ENCODE peak calls at places on chromosomes 7 and 10, in eight cellular contexts. D is EL; F is progenitor cell of endocrine pancreas; M is fibroblast of villous mesenchyme; I is transverse colon; O is OCI-M1; K is keratinocyte; R is stimulated activated CD4-positive, alpha-beta T cell treated with anti-CD3 and anti-CD28 coated beads, Interleukin-2, amount 100 ng/mL, for 24 hours. B is an unnamed sample.

GRCh38 chr10:95121904-95122303 is 52.6 kb upstream of the CYP2C8 start:
- DNase-seq in M (peak), K (no peak), I (no peak), F (no peak), O (no peak), R (no peak), D (no peak), B (no peak)

GRCh38 chr7:40483630-40484029 is 348.8 kb downstream of the SUGCT start:
- DNase-seq in R (no peak), M (no peak), D (no peak), I (no peak), O (peak), K (no peak), F (no peak), B (no peak)

GRCh38 chr10:69801094-69801433 is 642 bp upstream of the COL13A1 start:
- DNase-seq in D (peak), O (peak), K (peak), F (peak), M (peak), I (peak), R (peak), B (peak)

GRCh38 chr7:13327669-13328068 is 640.2 kb downstream of the ARL4A start:
- DNase-seq in M (no peak), F (no peak), K (no peak), R (no peak), I (no peak), O (no peak), D (no peak), B (no peak)

GRCh38 chr10:21926949-21927348 is 76.6 kb downstream of the DNAJC1 start:
- DNase-seq in O (peak), R (no peak), F (no peak), I (no peak), D (peak), K (peak), M (peak), B (no peak)

GRCh38 chr10:35409094-35409582 is 72.8 kb downstream of the CCNY start:
- DNase-seq in F (no peak), M (peak), O (no peak), R (no peak), D (peak), K (peak), I (no peak), B (no peak)

GRCh38 chr10:16644146-16644545 is 122.5 kb upstream of the C1QL3 start:
- DNase-seq in F (no peak), M (peak), I (no peak), D (peak), K (peak), R (no peak), O (peak), B (no peak)

GRCh38 chr7:64574481-64575159 is 11.7 kb upstream of the ZNF680 start:
- DNase-seq in R (no peak), K (no peak), I (no peak), O (peak), M (peak), D (peak), F (no peak), B (no peak)

GRCh38 chr7:74318043-74318442 is 28.8 kb downstream of the CLIP2 start:
- DNase-seq in I (no peak), K (no peak), D (no peak), R (no peak), O (no peak), F (no peak), M (no peak), B (no peak)

GRCh38 chr7:117068511-117069155 is 115.3 kb downstream of the ST7 start:
- DNase-seq in R (no peak), O (no peak), K (no peak), F (no peak), I (no peak), D (no peak), M (no peak), B (no peak)

GRCh38 chr7:100016209-100016901 is 959 bp downstream of the ZKSCAN1 start:
- DNase-seq in D (peak), K (no peak), F (no peak), R (no peak), I (peak), M (peak), O (no peak), B (no peak)

GRCh38 chr7:44073664-44074348 is 8.4 kb upstream of the PGAM2 start:
- DNase-seq in O (no peak), R (no peak), I (peak), K (peak), D (peak), M (peak), F (no peak), B (peak)

GRCh38 chr7:30246392-30246791 is 38.0 kb upstream of the ZNRF2 start:
- DNase-seq in O (no peak), F (no peak), M (no peak), D (no peak), R (no peak), I (no peak), K (no peak), B (no peak)

GRCh38 chr10:127527891-127528290 is 21.2 kb upstream of the NPS start:
- DNase-seq in O (no peak), M (no peak), D (no peak), K (no peak), F (no peak), I (no peak), R (no peak), B (no peak)

GRCh38 chr10:122054046-122055025 is 65.4 kb downstream of the TACC2 start:
- DNase-seq in I (peak), D (peak), O (peak), R (no peak), F (no peak), M (peak), K (peak), B (no peak)

GRCh38 chr10:49578392-49578791 is 31.7 kb upstream of the SLC18A3 start:
- DNase-seq in M (no peak), O (no peak), I (no peak), F (no peak), R (no peak), K (no peak), D (no peak), B (no peak)